ENCODE peak calls at places on chromosomes 4 and X, in five cellular contexts. R, O, X, Y and F are unnamed samples.

GRCh38 chr4:56324011-56324610 is 63.2 kb downstream of the AASDH start:
- DNase-seq in Y (peak; percentile 90), X (no peak), R (no peak), O (no peak), F (no peak)

GRCh38 chrX:109966246-109966645 is 36.7 kb upstream of the TMEM164 start:
- DNase-seq in X (no peak), O (no peak), R (peak; percentile 9), Y (no peak), F (no peak)

GRCh38 chr4:53821179-53821851 is 230.0 kb upstream of the LNX1 start:
- DNase-seq in R (no peak), Y (peak; percentile 58), O (no peak), X (no peak), F (no peak)

GRCh38 chr4:142160509-142160908 is 524.1 kb downstream of the IL15 start:
- DNase-seq in X (peak; percentile 18), Y (no peak), R (peak; percentile 6), O (no peak), F (no peak)

GRCh38 chr4:47642985-47643745 is 158.1 kb downstream of the ATP10D start:
- DNase-seq in R (peak; percentile 23), X (peak; percentile 55), Y (no peak), O (no peak), F (no peak)

GRCh38 chr4:185792384-185793146 is 19.4 kb downstream of the SORBS2 start:
- DNase-seq in R (peak; percentile 90), Y (no peak), X (peak; percentile 96), O (no peak), F (no peak)

GRCh38 chr4:83618431-83618830 is 82.5 kb downstream of the GPAT3 start:
- DNase-seq in R (peak; percentile 61), O (no peak), Y (peak; percentile 74), X (peak; percentile 85), F (no peak)

GRCh38 chr4:37243722-37244582 is 591 bp upstream of the NWD2 start:
- DNase-seq in R (peak; percentile 3), Y (peak; percentile 70), X (no peak), O (peak; percentile 31), F (peak; percentile 36)

GRCh38 chr4:156472624-156473023 is 499.0 kb downstream of the PDGFC start:
- DNase-seq in Y (no peak), X (no peak), O (no peak), R (no peak), F (no peak)

GRCh38 chr4:62495039-62495438 is 1294.9 kb downstream of the ADGRL3 start:
- DNase-seq in Y (no peak), X (no peak), O (no peak), R (no peak), F (no peak)

GRCh38 chr4:92235741-92236140 is 68.0 kb upstream of the GRID2 start:
- DNase-seq in R (no peak), Y (no peak), X (peak; percentile 17), O (no peak), F (no peak)

GRCh38 chrX:97315939-97316338 is 432.2 kb downstream of the RPA4 start:
- DNase-seq in R (no peak), O (peak; percentile 5), X (no peak), Y (peak; percentile 43), F (no peak)

GRCh38 chrX:31603411-31604120 is 531.7 kb upstream of the FTHL17 start:
- DNase-seq in O (no peak), X (peak; percentile 43), R (peak; percentile 60), Y (no peak), F (no peak)

GRCh38 chr4:162681212-162681611 is 485.5 kb downstream of the NAF1 start:
- DNase-seq in X (no peak), R (no peak), O (no peak), Y (peak; percentile 3), F (no peak)

GRCh38 chr4:153655928-153656327 is 28.2 kb upstream of the TLR2 start:
- DNase-seq in Y (no peak), R (no peak), O (no peak), X (no peak), F (no peak)

GRCh38 chr4:99624141-99624719 is 33.4 kb downstream of the C4orf54 start:
- DNase-seq in Y (no peak), R (no peak), O (no peak), X (no peak), F (no peak)

GRCh38 chr4:18366762-18367358 is 345.3 kb upstream of the LCORL start:
- DNase-seq in R (peak; percentile 11), Y (peak; percentile 47), O (no peak), X (peak; percentile 6), F (no peak)

GRCh38 chr4:159224412-159224811 is 121.5 kb downstream of the RAPGEF2 start:
- DNase-seq in Y (no peak), X (no peak), R (no peak), O (no peak), F (no peak)

GRCh38 chrX:53445977-53446376 is 11.8 kb upstream of the HSD17B10 start:
- DNase-seq in X (peak; percentile 30), O (no peak), R (peak; percentile 40), Y (peak; percentile 66), F (no peak)

GRCh38 chr4:121189811-121190210 is 25.7 kb upstream of the TNIP3 start:
- DNase-seq in X (no peak), O (no peak), Y (no peak), R (no peak), F (no peak)

GRCh38 chr4:126939401-126939800 is 693.4 kb upstream of the INTU start:
- DNase-seq in X (peak; percentile 78), Y (no peak), O (no peak), R (peak; percentile 72), F (no peak)

GRCh38 chr4:12723849-12724447 is 760.2 kb downstream of the RAB28 start:
- DNase-seq in Y (peak; percentile 83), R (peak; percentile 3), O (no peak), X (no peak), F (no peak)
- H3K4me3 ChIP-seq in Y (no peak overlapping the region), R (no peak overlapping the region), O (no peak overlapping the region), X (no peak overlapping the region), F (no peak overlapping the region)

GRCh38 chr4:22848332-22848731 is 155.6 kb downstream of the GBA3 start:
- DNase-seq in Y (no peak), O (no peak), R (no peak), X (no peak), F (no peak)

GRCh38 chr4:22850055-22850454 is 157.3 kb downstream of the GBA3 start:
- DNase-seq in R (no peak), X (no peak), O (no peak), Y (no peak), F (no peak)

GRCh38 chr4:22850630-22851029 is 157.9 kb downstream of the GBA3 start:
- DNase-seq in R (no peak), Y (no peak), O (no peak), X (no peak), F (no peak)
- H3K9ac ChIP-seq in R (no peak overlapping the region), Y (no peak overlapping the region), O (no peak overlapping the region), X (no peak overlapping the region), F (no peak overlapping the region)

DNA sequence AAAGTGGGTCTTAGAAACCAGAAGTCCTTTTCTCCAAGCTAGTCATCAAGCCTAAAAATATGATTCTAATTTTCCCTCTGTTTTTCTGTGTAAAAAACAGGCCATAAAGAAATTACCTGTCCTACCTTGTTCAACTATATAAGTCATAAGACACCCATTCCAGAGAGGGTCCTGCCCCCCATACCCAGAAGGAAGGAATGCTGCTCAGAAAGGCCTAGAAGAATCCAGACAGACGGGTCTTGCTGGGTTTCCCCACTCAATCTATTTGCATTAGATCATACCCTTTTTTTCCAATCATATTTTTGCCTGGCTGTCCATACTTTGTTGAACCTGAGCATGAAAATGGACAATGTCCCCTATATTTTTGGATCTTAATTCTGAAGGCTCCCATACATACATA is 16.3 kb upstream of the XAGE2 start:
- DNase-seq in X (no peak), R (no peak), Y (peak; percentile 3), O (no peak), F (no peak)
- H2BK5ac ChIP-seq in X (no peak overlapping the region), R (no peak overlapping the region), Y (no peak overlapping the region), O (no peak overlapping the region), F (no peak overlapping the region)

GRCh38 chrX:40108084-40108958 is 10.6 kb upstream of the BCOR start:
- DNase-seq in Y (peak; percentile 73), O (no peak), R (peak; percentile 77), X (no peak), F (no peak)
- H3K4me3 ChIP-seq in Y (no peak overlapping the region), O (peak overlapping the region; percentile 48), R (peak overlapping the region; percentile 72), X (peak overlapping the region; percentile 49), F (peak overlapping the region; percentile 79)

GRCh38 chr4:174218127-174218790 is 65.2 kb downstream of the FBXO8 start:
- DNase-seq in Y (peak; percentile 95), R (peak; percentile 35), O (no peak), X (no peak), F (peak; percentile 32)
- H3K9ac ChIP-seq in Y (peak overlapping the region; percentile 56), R (peak overlapping the region; percentile 66), O (no peak overlapping the region), X (no peak overlapping the region), F (no peak overlapping the region)

GRCh38 chrX:133544778-133545177 is 129.5 kb upstream of the GPC4 start:
- DNase-seq in Y (no peak), X (no peak), O (no peak), R (no peak), F (no peak)
- H2BK5ac ChIP-seq in Y (no peak overlapping the region), X (no peak overlapping the region), O (no peak overlapping the region), R (no peak overlapping the region), F (no peak overlapping the region)

GRCh38 chrX:130170752-130171445 is 863 bp upstream of the RAB33A start:
- DNase-seq in X (no peak), O (no peak), R (peak; percentile 28), Y (peak; percentile 48), F (peak; percentile 53)
- H3K4me3 ChIP-seq in X (peak overlapping the region; percentile 42), O (peak overlapping the region; percentile 59), R (peak overlapping the region; percentile 69), Y (no peak overlapping the region), F (peak overlapping the region; percentile 90)

DNA sequence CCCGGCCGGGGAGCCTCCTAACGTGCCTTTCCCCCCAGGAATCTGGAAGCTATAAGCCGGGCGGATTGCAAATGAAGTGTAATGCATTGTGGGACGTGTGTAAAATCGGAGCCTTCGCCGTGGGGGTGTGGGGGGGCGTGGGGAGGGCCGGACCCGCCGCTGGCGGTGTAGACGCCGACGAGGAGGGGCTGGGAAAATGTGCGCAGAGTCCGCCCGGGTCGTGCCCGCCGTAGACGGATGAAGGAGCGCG is 1.3 kb downstream of the STOX2 start:
- DNase-seq in X (no peak), O (no peak), R (peak; percentile 1), Y (no peak), F (no peak)
- H3K9ac ChIP-seq in X (peak overlapping the region; percentile 25), O (peak overlapping the region; percentile 60), R (no peak overlapping the region), Y (peak overlapping the region; percentile 87), F (peak overlapping the region; percentile 91)